ENCODE peak calls at places on chromosomes 7 and 10, in four cellular contexts. B is IMR-90, I is right lobe of liver, J is adipocyte. K is an unnamed sample.

GRCh38 chr7:122965306-122965705 is 30.2 kb downstream of the TAS2R16 start:
- DNase-seq in B (no peak), I (no peak), J (no peak), K (no peak)

GRCh38 chr10:3889961-3890522 is 105.0 kb upstream of the KLF6 start:
- DNase-seq in B (peak; percentile 87), I (no peak), J (peak; percentile 68), K (peak; percentile 83)

GRCh38 chr10:132354356-132355094 is 22.5 kb downstream of the LRRC27 start:
- DNase-seq in B (no peak), I (peak; percentile 39), J (no peak), K (no peak)

GRCh38 chr10:86304436-86304835 is 62.2 kb downstream of the GRID1 start:
- DNase-seq in B (no peak), I (no peak), J (no peak), K (no peak)

GRCh38 chr10:6229290-6229689 is 26.6 kb downstream of the PFKFB3 start:
- DNase-seq in B (no peak), I (peak; percentile 46), J (no peak), K (no peak)

GRCh38 chr7:67821116-67821515 is 824.5 kb downstream of the TYW1 start:
- DNase-seq in B (no peak), I (no peak), J (peak; percentile 13), K (no peak)

GRCh38 chr10:83680470-83680891 is 458.8 kb upstream of the GHITM start:
- DNase-seq in B (no peak), I (no peak), J (no peak), K (no peak)

GRCh38 chr7:108124820-108125219 is 5.3 kb downstream of the LAMB4 start:
- DNase-seq in B (peak; percentile 23), I (no peak), J (no peak), K (no peak)

GRCh38 chr10:74889662-74889998 is 63.2 kb downstream of the KAT6B start:
- DNase-seq in B (no peak), I (no peak), J (no peak), K (no peak)

GRCh38 chr7:132393789-132394261 is 182.4 kb downstream of the PLXNA4 start:
- DNase-seq in B (no peak), I (no peak), J (no peak), K (no peak)

GRCh38 chr10:119025776-119026175 is 3.7 kb upstream of the NANOS1 start:
- DNase-seq in B (no peak), I (peak; percentile 64), J (no peak), K (no peak)

GRCh38 chr10:60434418-60435046 is 44.9 kb upstream of the ANK3 start:
- DNase-seq in B (peak; percentile 74), I (no peak), J (peak; percentile 83), K (peak; percentile 32)

GRCh38 chr10:132359305-132360040 is 27.5 kb downstream of the LRRC27 start:
- DNase-seq in B (no peak), I (no peak), J (no peak), K (no peak)

GRCh38 chr10:125611216-125611615 is 71.7 kb downstream of the TEX36 start:
- DNase-seq in B (no peak), I (no peak), J (no peak), K (no peak)

GRCh38 chr7:34709771-34710170 is 51.8 kb downstream of the NPSR1 start:
- DNase-seq in B (no peak), I (no peak), J (no peak), K (no peak)

GRCh38 chr7:100107125-100107737 is 5.8 kb downstream of the AP4M1 start:
- DNase-seq in B (no peak), I (no peak), J (no peak), K (no peak)

GRCh38 chr7:149878523-149878921 is 4.8 kb downstream of the ATP6V0E2 start:
- DNase-seq in B (no peak), I (no peak), J (no peak), K (no peak)

GRCh38 chr10:113616244-113617074 is 47.4 kb downstream of the NRAP start:
- DNase-seq in B (no peak), I (no peak), J (peak; percentile 20), K (no peak)

GRCh38 chr10:127976701-127977367 is 69.9 kb downstream of the PTPRE start:
- DNase-seq in B (no peak), I (no peak), J (no peak), K (peak; percentile 41)
- H3K4me1 ChIP-seq in B (peaks cover 3% of the 10 kb centered on the region), I (no peaks in the 10 kb centered on the region), J (peaks cover 28% of the 10 kb centered on the region), K (peaks cover 19% of the 10 kb centered on the region)

DNA sequence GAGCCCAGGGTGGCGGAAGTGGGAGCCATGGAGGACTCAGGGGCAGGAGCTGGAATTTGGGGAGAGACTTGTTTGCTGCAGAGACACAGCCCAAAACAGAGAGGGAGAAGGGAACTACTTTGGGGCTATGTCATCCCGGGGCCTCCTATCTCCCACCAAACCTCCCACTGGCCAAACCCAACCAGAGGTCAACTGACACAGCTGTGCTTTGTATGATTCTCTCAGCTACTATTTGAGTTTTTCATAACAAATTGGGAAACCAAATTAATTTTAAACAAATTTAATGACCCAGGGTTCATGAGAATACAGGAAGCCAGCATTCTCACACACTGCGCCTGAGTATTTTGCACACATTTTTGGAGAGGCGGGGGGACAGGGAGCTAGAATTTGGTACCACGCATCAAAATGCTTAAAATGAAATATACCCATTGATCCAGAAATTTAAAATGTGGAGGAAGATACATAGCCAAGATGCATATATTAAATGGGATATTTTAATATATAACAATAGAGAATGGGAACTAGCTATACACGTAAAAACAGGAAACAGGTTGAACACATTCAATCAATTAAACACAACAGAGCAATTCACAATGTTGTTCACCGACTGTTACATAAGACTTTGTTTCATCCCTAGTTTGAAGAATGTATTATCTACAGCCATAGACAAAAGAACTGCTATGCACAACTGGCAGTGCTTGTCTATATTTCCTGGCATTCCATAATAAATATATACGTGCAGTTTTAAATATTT is 105.3 kb downstream of the PARD3 start:
- DNase-seq in B (peak; percentile 15), I (no peak), J (no peak), K (no peak)
- H3K4me1 ChIP-seq in B (peaks cover 32% of the 10 kb centered on the region), I (peaks cover 24% of the 10 kb centered on the region), J (peaks cover 48% of the 10 kb centered on the region), K (peaks cover 42% of the 10 kb centered on the region)

GRCh38 chr7:151755131-151755787 is 121.7 kb downstream of the PRKAG2 start:
- DNase-seq in B (peak; percentile 82), I (peak; percentile 53), J (no peak), K (no peak)

GRCh38 chr7:151756076-151756731 is 120.7 kb downstream of the PRKAG2 start:
- DNase-seq in B (peak; percentile 82), I (peak; percentile 52), J (no peak), K (peak; percentile 40)

GRCh38 chr7:151754142-151754590 is 122.7 kb downstream of the PRKAG2 start:
- DNase-seq in B (peak; percentile 99), I (peak; percentile 82), J (peak; percentile 97), K (peak; percentile 94)

GRCh38 chr7:151752816-151753600 is 123.9 kb downstream of the PRKAG2 start:
- DNase-seq in B (peak; percentile 64), I (peak; percentile 43), J (peak; percentile 51), K (no peak)

DNA sequence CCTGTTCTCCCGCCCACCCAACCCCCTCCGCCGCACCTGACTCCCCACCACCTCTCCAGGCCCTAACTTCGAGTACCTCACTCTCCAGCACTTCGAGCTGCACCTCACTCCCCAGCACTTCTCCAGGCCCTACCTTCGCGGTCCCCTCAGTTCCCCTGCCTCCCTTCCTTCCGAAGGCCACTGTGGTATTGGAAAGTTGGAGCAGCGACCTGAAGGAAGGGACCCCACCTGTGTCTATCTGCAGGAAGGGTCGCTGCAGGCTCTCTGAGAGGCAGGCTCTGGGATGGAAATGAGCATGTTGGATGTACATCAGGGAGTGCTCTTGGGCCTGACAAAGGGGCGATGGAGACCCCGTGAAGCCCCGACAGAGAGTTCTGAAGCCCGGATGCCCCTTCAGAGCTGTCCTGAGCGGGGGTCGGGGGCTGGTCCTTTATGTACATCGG is 122.2 kb downstream of the PRKAG2 start:
- DNase-seq in B (no peak), I (peak; percentile 15), J (no peak), K (no peak)
- H3K4me1 ChIP-seq in B (peaks cover 36% of the 10 kb centered on the region), I (peaks cover 10% of the 10 kb centered on the region), J (peaks cover 39% of the 10 kb centered on the region), K (peaks cover 30% of the 10 kb centered on the region)

GRCh38 chr10:34739915-34740314 is 75.2 kb downstream of the PARD3 start:
- DNase-seq in B (peak; percentile 91), I (no peak), J (peak; percentile 87), K (peak; percentile 79)

GRCh38 chr10:34740321-34740720 is 74.8 kb downstream of the PARD3 start:
- DNase-seq in B (no peak), I (no peak), J (no peak), K (no peak)

GRCh38 chr10:34736976-34737771 is 77.9 kb downstream of the PARD3 start:
- DNase-seq in B (no peak), I (no peak), J (no peak), K (no peak)

GRCh38 chr10:34734918-34735317 is 80.2 kb downstream of the PARD3 start:
- DNase-seq in B (no peak), I (no peak), J (no peak), K (no peak)

GRCh38 chr10:34737772-34738169 is 77.3 kb downstream of the PARD3 start:
- DNase-seq in B (no peak), I (no peak), J (no peak), K (no peak)
- H3K4me1 ChIP-seq in B (peaks cover 8% of the 10 kb centered on the region), I (peaks cover 52% of the 10 kb centered on the region), J (peaks cover 18% of the 10 kb centered on the region), K (peaks cover 39% of the 10 kb centered on the region)

GRCh38 chr7:74040101-74040790 is 12.3 kb downstream of the ELN start:
- DNase-seq in B (no peak), I (peak; percentile 47), J (no peak), K (no peak)
- H3K4me1 ChIP-seq in B (peaks cover 4% of the 10 kb centered on the region), I (no peaks in the 10 kb centered on the region), J (peaks cover 21% of the 10 kb centered on the region), K (peaks cover 13% of the 10 kb centered on the region)

GRCh38 chr7:98879198-98879988 is 1.1 kb downstream of the TRRAP start:
- DNase-seq in B (peak; percentile 17), I (peak; percentile 62), J (peak; percentile 27), K (peak; percentile 45)

GRCh38 chr7:98880485-98880884 is 2.2 kb downstream of the TRRAP start:
- DNase-seq in B (no peak), I (no peak), J (no peak), K (no peak)

GRCh38 chr7:98884416-98884815 is 6.1 kb downstream of the TRRAP start:
- DNase-seq in B (no peak), I (no peak), J (no peak), K (no peak)

GRCh38 chr7:98879989-98880337 is 1.6 kb downstream of the TRRAP start:
- DNase-seq in B (no peak), I (no peak), J (no peak), K (no peak)

DNA sequence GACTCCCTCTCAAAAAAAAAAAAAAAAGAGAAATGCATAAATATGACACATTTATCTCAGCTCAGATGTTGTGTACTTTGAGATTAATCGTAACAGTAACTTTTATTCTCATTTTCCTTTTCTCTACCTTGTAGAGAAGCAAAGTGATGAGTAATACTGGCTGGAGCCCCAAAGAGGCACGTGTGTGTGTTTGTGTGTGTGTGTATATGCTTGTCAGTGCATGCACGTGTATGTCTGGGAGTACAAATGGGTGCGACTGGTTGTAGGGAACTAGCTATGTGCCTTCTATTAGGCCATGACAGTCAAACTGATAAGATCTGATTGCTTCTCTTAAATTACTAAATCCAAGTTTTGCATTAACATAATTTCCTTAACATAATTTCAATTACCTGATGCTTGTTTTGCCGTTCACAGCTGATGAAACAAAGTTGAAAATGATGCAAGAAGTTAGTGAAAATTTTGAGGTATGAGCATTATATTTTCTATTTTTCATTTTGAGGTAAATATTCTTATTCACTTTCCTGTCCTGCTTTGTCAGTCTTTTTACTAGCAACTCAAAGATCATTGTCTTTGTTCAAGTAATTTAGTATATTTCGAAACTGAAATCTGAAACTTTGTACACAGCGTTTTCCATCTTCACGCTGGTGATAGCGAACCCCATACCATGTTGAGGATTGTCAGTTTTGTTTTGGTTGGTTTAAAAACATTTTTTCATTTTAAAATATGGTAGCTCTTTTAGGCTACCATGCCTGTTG is 3.4 kb downstream of the TRRAP start:
- DNase-seq in B (no peak), I (no peak), J (no peak), K (peak; percentile 39)
- H3K4me1 ChIP-seq in B (peaks cover 9% of the 10 kb centered on the region), I (peaks cover 7% of the 10 kb centered on the region), J (peaks cover 14% of the 10 kb centered on the region), K (peaks cover 12% of the 10 kb centered on the region)